ENCODE peak calls at places on chromosomes 12 and 14, in seven cellular contexts. S is H9, I is choroid plexus epithelial cell, E is LNCaP clone FGC, P is cardiac muscle cell, L is AG04450, B is upper lobe of right lung. H is an unnamed sample.

GRCh38 chr12:92121826-92122225 is 23.8 kb downstream of the BTG1 start:
- DNase-seq in S (no peak), I (no peak), E (no peak), P (no peak), L (no peak), B (no peak), H (no peak)

GRCh38 chr12:42666671-42667243 is 77.2 kb upstream of the PRICKLE1 start:
- DNase-seq in S (peak), I (peak), E (no peak), P (no peak), L (peak), B (no peak), H (peak)

GRCh38 chr12:93741741-93742085 is 64.5 kb downstream of the CRADD start:
- DNase-seq in S (peak), I (no peak), E (no peak), P (peak), L (no peak), B (no peak), H (peak)

GRCh38 chr14:74980746-74981661 is 21.7 kb upstream of the EIF2B2 start:
- DNase-seq in S (peak), I (peak), E (no peak), P (peak), L (no peak), B (no peak), H (peak)

GRCh38 chr14:50381823-50382287 is 14.8 kb downstream of the CDKL1 start:
- DNase-seq in S (no peak), I (no peak), E (no peak), P (no peak), L (no peak), B (no peak), H (no peak)

GRCh38 chr12:75578546-75578945 is 67.1 kb upstream of the KRR1 start:
- DNase-seq in S (no peak), I (no peak), E (no peak), P (no peak), L (no peak), B (no peak), H (no peak)

GRCh38 chr12:6936642-6937480 is 6.8 kb upstream of the RNU7-1 start:
- DNase-seq in S (peak), I (no peak), E (no peak), P (peak), L (no peak), B (no peak), H (no peak)

GRCh38 chr12:88544991-88545684 is 35.1 kb downstream of the KITLG start:
- DNase-seq in S (no peak), I (peak), E (no peak), P (no peak), L (peak), B (no peak), H (no peak)

GRCh38 chr14:50619569-50620141 is 48.5 kb downstream of the SAV1 start:
- DNase-seq in S (no peak), I (peak), E (peak), P (peak), L (no peak), B (no peak), H (peak)

GRCh38 chr12:9221476-9221875 is 13.3 kb upstream of the PZP start:
- DNase-seq in S (no peak), I (no peak), E (no peak), P (no peak), L (no peak), B (no peak), H (peak)

GRCh38 chr12:28681980-28682379 is 467.1 kb upstream of the FAR2 start:
- DNase-seq in S (no peak), I (no peak), E (no peak), P (no peak), L (no peak), B (no peak), H (no peak)

GRCh38 chr12:30989754-30990153 is 63.2 kb downstream of the TSPAN11 start:
- DNase-seq in S (peak), I (peak), E (peak), P (peak), L (no peak), B (no peak), H (peak)

GRCh38 chr14:89899917-89900680 is 54.4 kb downstream of the EFCAB11 start:
- DNase-seq in S (no peak), I (peak), E (no peak), P (peak), L (no peak), B (no peak), H (peak)

GRCh38 chr12:67077617-67078016 is 191.5 kb upstream of the CAND1 start:
- DNase-seq in S (no peak), I (peak), E (no peak), P (no peak), L (no peak), B (no peak), H (peak)

GRCh38 chr14:88933203-88933602 is 108.8 kb downstream of the TTC8 start:
- DNase-seq in S (no peak), I (peak), E (no peak), P (no peak), L (no peak), B (no peak), H (no peak)

GRCh38 chr12:108720757-108721514 is 10.4 kb downstream of the CORO1C start:
- DNase-seq in S (no peak), I (no peak), E (no peak), P (no peak), L (no peak), B (no peak), H (peak)

GRCh38 chr14:82060219-82060618 is 526.6 kb upstream of the SEL1L start:
- DNase-seq in S (peak), I (no peak), E (no peak), P (no peak), L (no peak), B (no peak), H (no peak)

GRCh38 chr12:66188584-66189475 is at the start of gene IRAK3:
- DNase-seq in S (peak), I (peak), E (no peak), P (peak), L (no peak), B (peak), H (no peak)

GRCh38 chr12:108394196-108394595 is 55.1 kb upstream of the CMKLR1 start:
- DNase-seq in S (no peak), I (peak), E (no peak), P (no peak), L (no peak), B (no peak), H (no peak)

GRCh38 chr12:90936230-90937005 is 18.6 kb downstream of the CCER1 start:
- DNase-seq in S (no peak), I (no peak), E (no peak), P (no peak), L (no peak), B (no peak), H (no peak)

GRCh38 chr14:63362305-63362914 is 43.7 kb upstream of the GPHB5 start:
- DNase-seq in S (no peak), I (no peak), E (no peak), P (no peak), L (no peak), B (no peak), H (no peak)

GRCh38 chr14:53742226-53742607 is 214.4 kb downstream of the BMP4 start:
- DNase-seq in S (no peak), I (no peak), E (no peak), P (no peak), L (no peak), B (no peak), H (no peak)

GRCh38 chr12:14948672-14949071 is 10.3 kb upstream of the ERP27 start:
- DNase-seq in S (no peak), I (peak), E (peak), P (peak), L (peak), B (no peak), H (no peak)

GRCh38 chr12:62758216-62758615 is 176.7 kb downstream of the PPM1H start:
- DNase-seq in S (no peak), I (peak), E (no peak), P (no peak), L (peak), B (no peak), H (no peak)

GRCh38 chr14:32408018-32408417 is 78.9 kb downstream of the AKAP6 start:
- DNase-seq in S (no peak), I (peak), E (no peak), P (no peak), L (no peak), B (no peak), H (peak)

GRCh38 chr14:32404784-32405573 is 75.9 kb downstream of the AKAP6 start:
- DNase-seq in S (no peak), I (no peak), E (no peak), P (peak), L (no peak), B (no peak), H (no peak)

GRCh38 chr14:32407170-32407569 is 78.1 kb downstream of the AKAP6 start:
- DNase-seq in S (no peak), I (peak), E (no peak), P (no peak), L (no peak), B (no peak), H (no peak)

GRCh38 chr14:32403688-32404087 is 74.6 kb downstream of the AKAP6 start:
- DNase-seq in S (no peak), I (peak), E (no peak), P (no peak), L (no peak), B (no peak), H (peak)

GRCh38 chr14:32405856-32406255 is 76.8 kb downstream of the AKAP6 start:
- DNase-seq in S (no peak), I (no peak), E (no peak), P (no peak), L (no peak), B (no peak), H (no peak)
- TF ChIP-seq CTCF in S (peak), I (peak), E (no peak), P (no peak), L (peak), B (no peak), H (no peak)

GRCh38 chr14:77605392-77605978 is 11.0 kb downstream of the SPTLC2 start:
- DNase-seq in S (no peak), I (no peak), E (no peak), P (peak), L (no peak), B (no peak), H (no peak)

GRCh38 chr14:77599894-77600293 is 16.5 kb downstream of the SPTLC2 start:
- DNase-seq in S (no peak), I (no peak), E (no peak), P (no peak), L (no peak), B (no peak), H (no peak)

GRCh38 chr14:77603031-77603430 is 13.4 kb downstream of the SPTLC2 start:
- DNase-seq in S (no peak), I (no peak), E (no peak), P (no peak), L (no peak), B (no peak), H (no peak)

GRCh38 chr14:77601846-77602609 is 14.4 kb downstream of the SPTLC2 start:
- DNase-seq in S (no peak), I (no peak), E (no peak), P (no peak), L (no peak), B (no peak), H (no peak)

GRCh38 chr14:77603654-77604270 is 12.7 kb downstream of the SPTLC2 start:
- DNase-seq in S (no peak), I (no peak), E (no peak), P (no peak), L (no peak), B (no peak), H (no peak)
- TF ChIP-seq CTCF in S (peak), I (peak), E (no peak), P (peak), L (peak), B (peak), H (peak)

GRCh38 chr14:98997526-98998205 is 274.3 kb downstream of the BCL11B start:
- DNase-seq in S (no peak), I (no peak), E (no peak), P (no peak), L (no peak), B (no peak), H (no peak)
- TF ChIP-seq CTCF in S (no peak), I (no peak), E (no peak), P (no peak), L (no peak), B (no peak), H (no peak)

DNA sequence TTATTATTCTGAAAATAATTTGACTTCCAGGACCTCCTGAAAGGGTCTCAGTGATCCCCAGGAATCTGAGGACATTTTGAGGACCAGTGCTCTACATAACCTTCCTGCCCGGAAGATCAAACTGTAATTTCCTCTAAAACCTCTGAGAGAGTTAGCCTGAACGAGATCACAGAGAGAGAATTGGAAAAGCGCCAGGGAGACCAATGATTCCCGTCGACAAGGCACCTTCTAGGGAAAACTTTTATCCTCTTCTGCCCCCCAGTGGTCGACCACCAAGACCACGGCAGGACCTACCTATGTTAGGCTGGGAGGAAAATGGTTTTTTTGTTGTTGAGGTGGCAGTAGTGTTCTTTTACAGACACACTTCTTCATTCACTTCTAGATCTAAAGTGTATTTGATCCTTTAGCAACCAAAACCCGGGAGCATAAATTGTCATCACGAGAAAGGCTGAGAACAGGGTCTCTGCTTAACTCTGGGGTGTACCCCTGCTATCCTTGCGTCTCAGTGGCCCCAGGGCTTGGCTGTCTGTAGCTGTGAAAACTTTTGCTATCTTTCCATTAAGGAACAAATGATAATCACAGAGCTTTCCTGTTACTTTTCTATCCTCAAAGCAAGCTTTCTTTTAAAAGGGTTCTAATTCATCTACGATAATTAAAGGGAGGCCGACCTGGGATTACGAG is 62.9 kb upstream of the NID2 start:
- DNase-seq in S (peak), I (peak), E (peak), P (peak), L (peak), B (no peak), H (peak)
- TF ChIP-seq CTCF in S (peak), I (peak), E (peak), P (peak), L (peak), B (peak), H (peak)